ENCODE peak calls at places on chromosome 9, in seven cellular contexts. One of them, this sample, is unnamed.

GRCh38 chr9:134223091-134223490 is 58.7 kb upstream of the RNU6ATAC start:
- DNase-seq in PC-3: no peak
- DNase-seq in astrocyte: no peak
- DNase-seq in MM.1S: no peak
- DNase-seq in neural progenitor cell: peak
- DNase-seq in fibroblast of lung: no peak
- DNase-seq in mammary epithelial cell: no peak
- DNase-seq in this sample: no peak

GRCh38 chr9:119375892-119376291 is 6.7 kb upstream of the BRINP1 start:
- DNase-seq in PC-3: peak
- DNase-seq in astrocyte: peak
- DNase-seq in MM.1S: no peak
- DNase-seq in neural progenitor cell: peak
- DNase-seq in fibroblast of lung: peak
- DNase-seq in mammary epithelial cell: peak
- DNase-seq in this sample: no peak

GRCh38 chr9:38227656-38228055 is 158.6 kb upstream of the SHB start:
- DNase-seq in PC-3: peak
- DNase-seq in astrocyte: peak
- DNase-seq in MM.1S: no peak
- DNase-seq in neural progenitor cell: peak
- DNase-seq in fibroblast of lung: peak
- DNase-seq in mammary epithelial cell: no peak
- DNase-seq in this sample: peak

GRCh38 chr9:8804618-8805017 is 1005.0 kb upstream of the DMAC1 start:
- DNase-seq in PC-3: no peak
- DNase-seq in astrocyte: no peak
- DNase-seq in MM.1S: no peak
- DNase-seq in neural progenitor cell: no peak
- DNase-seq in fibroblast of lung: no peak
- DNase-seq in mammary epithelial cell: no peak
- DNase-seq in this sample: no peak

GRCh38 chr9:68808481-68808880 is 103.4 kb downstream of the PIP5K1B start:
- DNase-seq in PC-3: no peak
- DNase-seq in astrocyte: no peak
- DNase-seq in MM.1S: no peak
- DNase-seq in neural progenitor cell: no peak
- DNase-seq in fibroblast of lung: no peak
- DNase-seq in mammary epithelial cell: no peak
- DNase-seq in this sample: no peak

GRCh38 chr9:84266087-84266561 is 74.4 kb downstream of the SLC28A3 start:
- DNase-seq in PC-3: no peak
- DNase-seq in astrocyte: no peak
- DNase-seq in MM.1S: no peak
- DNase-seq in neural progenitor cell: peak
- DNase-seq in fibroblast of lung: no peak
- DNase-seq in mammary epithelial cell: no peak
- DNase-seq in this sample: peak

GRCh38 chr9:38234479-38234878 is 158.0 kb upstream of the ALDH1B1 start:
- DNase-seq in PC-3: no peak
- DNase-seq in astrocyte: no peak
- DNase-seq in MM.1S: no peak
- DNase-seq in neural progenitor cell: no peak
- DNase-seq in fibroblast of lung: no peak
- DNase-seq in mammary epithelial cell: no peak
- DNase-seq in this sample: no peak

GRCh38 chr9:126832440-126832839 is 27.6 kb downstream of the ZBTB43 start:
- DNase-seq in PC-3: no peak
- DNase-seq in astrocyte: no peak
- DNase-seq in MM.1S: no peak
- DNase-seq in neural progenitor cell: no peak
- DNase-seq in fibroblast of lung: no peak
- DNase-seq in mammary epithelial cell: no peak
- DNase-seq in this sample: no peak

GRCh38 chr9:128365525-128365924 is 5.6 kb upstream of the URM1 start:
- DNase-seq in PC-3: no peak
- DNase-seq in astrocyte: no peak
- DNase-seq in MM.1S: no peak
- DNase-seq in neural progenitor cell: no peak
- DNase-seq in fibroblast of lung: no peak
- DNase-seq in mammary epithelial cell: no peak
- DNase-seq in this sample: no peak

GRCh38 chr9:32725066-32725860 is 58.1 kb upstream of the TMEM215 start:
- DNase-seq in PC-3: peak
- DNase-seq in astrocyte: peak
- DNase-seq in MM.1S: no peak
- DNase-seq in neural progenitor cell: no peak
- DNase-seq in fibroblast of lung: peak
- DNase-seq in mammary epithelial cell: peak
- DNase-seq in this sample: peak

GRCh38 chr9:86734762-86735161 is 212.5 kb downstream of the GAS1 start:
- DNase-seq in PC-3: peak
- DNase-seq in astrocyte: peak
- DNase-seq in MM.1S: no peak
- DNase-seq in neural progenitor cell: no peak
- DNase-seq in fibroblast of lung: peak
- DNase-seq in mammary epithelial cell: peak
- DNase-seq in this sample: no peak

GRCh38 chr9:79526149-79526672 is 45.6 kb upstream of the TLE4 start:
- DNase-seq in PC-3: no peak
- DNase-seq in astrocyte: no peak
- DNase-seq in MM.1S: no peak
- DNase-seq in neural progenitor cell: no peak
- DNase-seq in fibroblast of lung: no peak
- DNase-seq in mammary epithelial cell: no peak
- DNase-seq in this sample: no peak

GRCh38 chr9:36101916-36102741 is 34.4 kb upstream of the GLIPR2 start:
- DNase-seq in PC-3: peak
- DNase-seq in astrocyte: peak
- DNase-seq in MM.1S: no peak
- DNase-seq in neural progenitor cell: no peak
- DNase-seq in fibroblast of lung: peak
- DNase-seq in mammary epithelial cell: peak
- DNase-seq in this sample: peak

GRCh38 chr9:13841801-13842462 is 472.0 kb downstream of the NFIB start:
- DNase-seq in PC-3: peak
- DNase-seq in astrocyte: no peak
- DNase-seq in MM.1S: no peak
- DNase-seq in neural progenitor cell: no peak
- DNase-seq in fibroblast of lung: peak
- DNase-seq in mammary epithelial cell: no peak
- DNase-seq in this sample: peak

GRCh38 chr9:111974092-111974681 is 77.6 kb downstream of the UGCG start:
- DNase-seq in PC-3: peak
- DNase-seq in astrocyte: peak
- DNase-seq in MM.1S: no peak
- DNase-seq in neural progenitor cell: no peak
- DNase-seq in fibroblast of lung: peak
- DNase-seq in mammary epithelial cell: no peak
- DNase-seq in this sample: peak

GRCh38 chr9:126877418-126877817 is 17.0 kb downstream of the ZBTB34 start:
- DNase-seq in PC-3: no peak
- DNase-seq in astrocyte: no peak
- DNase-seq in MM.1S: no peak
- DNase-seq in neural progenitor cell: no peak
- DNase-seq in fibroblast of lung: no peak
- DNase-seq in mammary epithelial cell: no peak
- DNase-seq in this sample: no peak

GRCh38 chr9:37410969-37411785 is 11.3 kb upstream of the GRHPR start:
- DNase-seq in PC-3: no peak
- DNase-seq in astrocyte: no peak
- DNase-seq in MM.1S: no peak
- DNase-seq in neural progenitor cell: peak
- DNase-seq in fibroblast of lung: no peak
- DNase-seq in mammary epithelial cell: peak
- DNase-seq in this sample: no peak

DNA sequence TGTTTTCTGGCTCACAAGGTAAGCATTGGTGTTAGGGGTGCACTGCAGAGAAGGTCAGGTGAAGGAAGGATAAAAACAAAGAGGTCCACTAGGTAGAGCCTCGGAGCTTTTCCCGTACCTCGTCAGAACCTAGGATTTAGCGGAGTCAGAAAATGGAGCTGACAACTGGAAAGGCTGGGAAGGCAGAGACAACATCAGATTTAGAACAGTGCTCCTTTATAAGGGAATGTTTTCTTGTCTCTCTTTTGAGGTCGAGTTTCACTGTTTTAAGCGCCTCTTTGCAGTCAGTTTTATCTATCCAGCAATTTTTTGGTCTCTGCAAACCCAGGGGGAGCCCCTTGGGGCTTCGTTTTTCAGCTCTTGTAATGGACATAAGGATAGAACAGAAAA is 80.6 kb downstream of the FNBP1 start:
- DNase-seq in PC-3: no peak
- DNase-seq in astrocyte: no peak
- DNase-seq in MM.1S: no peak
- DNase-seq in neural progenitor cell: peak
- DNase-seq in fibroblast of lung: no peak
- DNase-seq in mammary epithelial cell: peak
- DNase-seq in this sample: no peak
- TF ChIP-seq EZH2 in PC-3: no peak
- TF ChIP-seq EZH2 in astrocyte: no peak
- TF ChIP-seq EZH2 in MM.1S: no peak
- TF ChIP-seq EZH2 in neural progenitor cell: no peak
- TF ChIP-seq EZH2 in fibroblast of lung: no peak
- TF ChIP-seq EZH2 in mammary epithelial cell: no peak
- TF ChIP-seq EZH2 in this sample: no peak

GRCh38 chr9:125413579-125413978 is 152.0 kb downstream of the GAPVD1 start:
- DNase-seq in PC-3: no peak
- DNase-seq in astrocyte: no peak
- DNase-seq in MM.1S: no peak
- DNase-seq in neural progenitor cell: no peak
- DNase-seq in fibroblast of lung: no peak
- DNase-seq in mammary epithelial cell: no peak
- DNase-seq in this sample: no peak
- H2AFZ ChIP-seq in PC-3: no peak
- H2AFZ ChIP-seq in astrocyte: no peak
- H2AFZ ChIP-seq in MM.1S: no peak
- H2AFZ ChIP-seq in neural progenitor cell: no peak
- H2AFZ ChIP-seq in fibroblast of lung: no peak
- H2AFZ ChIP-seq in mammary epithelial cell: no peak
- H2AFZ ChIP-seq in this sample: no peak

GRCh38 chr9:105243935-105244273 is 547 bp upstream of the SLC44A1 start:
- DNase-seq in PC-3: no peak
- DNase-seq in astrocyte: no peak
- DNase-seq in MM.1S: no peak
- DNase-seq in neural progenitor cell: no peak
- DNase-seq in fibroblast of lung: no peak
- DNase-seq in mammary epithelial cell: no peak
- DNase-seq in this sample: no peak

GRCh38 chr9:105246656-105247162 is 2.3 kb downstream of the SLC44A1 start:
- DNase-seq in PC-3: no peak
- DNase-seq in astrocyte: no peak
- DNase-seq in MM.1S: peak
- DNase-seq in neural progenitor cell: no peak
- DNase-seq in fibroblast of lung: peak
- DNase-seq in mammary epithelial cell: no peak
- DNase-seq in this sample: no peak

GRCh38 chr9:105244274-105244995 is at the start of gene SLC44A1:
- DNase-seq in PC-3: peak
- DNase-seq in astrocyte: peak
- DNase-seq in MM.1S: peak
- DNase-seq in neural progenitor cell: peak
- DNase-seq in fibroblast of lung: peak
- DNase-seq in mammary epithelial cell: peak
- DNase-seq in this sample: peak

GRCh38 chr9:105245720-105246161 is 1.3 kb downstream of the SLC44A1 start:
- DNase-seq in PC-3: no peak
- DNase-seq in astrocyte: no peak
- DNase-seq in MM.1S: peak
- DNase-seq in neural progenitor cell: no peak
- DNase-seq in fibroblast of lung: no peak
- DNase-seq in mammary epithelial cell: no peak
- DNase-seq in this sample: peak

DNA sequence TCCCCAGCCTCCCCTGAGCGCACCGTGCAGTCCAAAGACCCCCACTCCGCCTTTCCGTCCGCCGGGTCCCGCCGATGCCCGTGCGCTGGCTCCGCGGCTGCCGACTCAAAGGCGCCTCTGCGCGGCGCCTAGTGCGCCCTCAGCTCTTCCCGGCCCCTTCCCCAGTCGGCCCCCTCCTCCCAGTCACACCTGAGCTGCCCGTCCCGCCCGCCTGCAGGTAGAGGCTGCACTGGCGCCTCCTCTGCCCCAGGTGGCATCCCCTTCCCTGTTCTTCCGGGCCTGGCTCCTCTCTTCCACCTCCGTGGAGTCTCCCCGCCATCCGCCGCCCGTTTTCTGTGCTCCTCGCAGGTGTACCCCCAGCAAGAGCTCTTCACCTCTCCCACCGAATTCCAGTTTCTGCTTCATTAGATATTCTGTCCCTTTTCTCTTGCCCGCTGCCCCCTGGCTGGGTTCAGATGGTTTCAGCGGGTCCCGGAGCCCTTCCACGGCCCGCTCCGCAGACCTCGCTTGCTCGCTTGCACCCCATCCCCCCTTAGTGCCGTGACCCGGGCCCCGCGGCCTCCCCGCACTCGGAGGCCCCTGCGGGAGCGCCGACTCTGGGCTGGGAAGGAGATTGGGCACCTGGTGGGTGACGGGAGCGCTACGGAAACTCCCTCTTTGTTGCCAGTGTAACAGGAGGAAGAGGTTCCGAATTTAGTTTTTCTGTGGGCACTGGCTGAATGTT is 707 bp downstream of the SLC44A1 start:
- DNase-seq in PC-3: peak
- DNase-seq in astrocyte: no peak
- DNase-seq in MM.1S: peak
- DNase-seq in neural progenitor cell: peak
- DNase-seq in fibroblast of lung: peak
- DNase-seq in mammary epithelial cell: peak
- DNase-seq in this sample: peak
- TF ChIP-seq EZH2 in PC-3: no peak
- TF ChIP-seq EZH2 in astrocyte: no peak
- TF ChIP-seq EZH2 in MM.1S: no peak
- TF ChIP-seq EZH2 in neural progenitor cell: no peak
- TF ChIP-seq EZH2 in fibroblast of lung: no peak
- TF ChIP-seq EZH2 in mammary epithelial cell: no peak
- TF ChIP-seq EZH2 in this sample: no peak

GRCh38 chr9:113619156-113619861 is 155.8 kb downstream of the RGS3 start:
- DNase-seq in PC-3: no peak
- DNase-seq in astrocyte: no peak
- DNase-seq in MM.1S: no peak
- DNase-seq in neural progenitor cell: no peak
- DNase-seq in fibroblast of lung: no peak
- DNase-seq in mammary epithelial cell: no peak
- DNase-seq in this sample: no peak

GRCh38 chr9:113622038-113622437 is 158.5 kb downstream of the RGS3 start:
- DNase-seq in PC-3: no peak
- DNase-seq in astrocyte: no peak
- DNase-seq in MM.1S: no peak
- DNase-seq in neural progenitor cell: no peak
- DNase-seq in fibroblast of lung: no peak
- DNase-seq in mammary epithelial cell: no peak
- DNase-seq in this sample: no peak

GRCh38 chr9:113621309-113621791 is 157.8 kb downstream of the RGS3 start:
- DNase-seq in PC-3: no peak
- DNase-seq in astrocyte: peak
- DNase-seq in MM.1S: no peak
- DNase-seq in neural progenitor cell: peak
- DNase-seq in fibroblast of lung: peak
- DNase-seq in mammary epithelial cell: no peak
- DNase-seq in this sample: no peak

GRCh38 chr9:113620016-113620376 is 156.5 kb downstream of the RGS3 start:
- DNase-seq in PC-3: no peak
- DNase-seq in astrocyte: no peak
- DNase-seq in MM.1S: no peak
- DNase-seq in neural progenitor cell: no peak
- DNase-seq in fibroblast of lung: no peak
- DNase-seq in mammary epithelial cell: no peak
- DNase-seq in this sample: no peak

GRCh38 chr9:113620377-113621161 is 157.0 kb downstream of the RGS3 start:
- DNase-seq in PC-3: peak
- DNase-seq in astrocyte: peak
- DNase-seq in MM.1S: no peak
- DNase-seq in neural progenitor cell: peak
- DNase-seq in fibroblast of lung: peak
- DNase-seq in mammary epithelial cell: peak
- DNase-seq in this sample: peak
- H2AFZ ChIP-seq in PC-3: peak
- H2AFZ ChIP-seq in astrocyte: no peak
- H2AFZ ChIP-seq in MM.1S: no peak
- H2AFZ ChIP-seq in neural progenitor cell: peak
- H2AFZ ChIP-seq in fibroblast of lung: no peak
- H2AFZ ChIP-seq in mammary epithelial cell: peak
- H2AFZ ChIP-seq in this sample: peak